ENCODE peak calls at places on chromosomes 7 and 10, in six cellular contexts. I is GM13977, O is amygdala, L is epithelial cell of esophagus, G is pancreas, A is PC-9. J is an unnamed sample.
A peak's percentile ranks its signal among the peaks of the same experiment; 100 is the strongest.

GRCh38 chr10:106173838-106174237 is 990.7 kb downstream of the SORCS1 start:
- DNase-seq in I (no peak), O (no peak), L (no peak), G (no peak), A (no peak), J (no peak)

GRCh38 chr10:99996934-99997648 is 12.7 kb downstream of the DNMBP start:
- DNase-seq in I (no peak), O (no peak), L (no peak), G (no peak), A (no peak), J (no peak)

GRCh38 chr10:86298501-86299001 is 68.0 kb downstream of the GRID1 start:
- DNase-seq in I (no peak), O (no peak), L (no peak), G (no peak), A (no peak), J (peak; percentile 59)

GRCh38 chr7:41900034-41900433 is 197.1 kb upstream of the INHBA start:
- DNase-seq in I (no peak), O (no peak), L (no peak), G (no peak), A (peak; percentile 22), J (no peak)

GRCh38 chr7:55305130-55305529 is 60.0 kb upstream of the LANCL2 start:
- DNase-seq in I (no peak), O (no peak), L (no peak), G (no peak), A (no peak), J (no peak)

GRCh38 chr7:27972272-27972671 is 208.3 kb downstream of the JAZF1 start:
- DNase-seq in I (no peak), O (no peak), L (no peak), G (no peak), A (no peak), J (no peak)

GRCh38 chr7:87253589-87254087 is 34.1 kb upstream of the TMEM243 start:
- DNase-seq in I (no peak), O (no peak), L (no peak), G (no peak), A (no peak), J (no peak)

GRCh38 chr10:97185326-97186058 is at the start of gene SLIT1:
- DNase-seq in I (no peak), O (no peak), L (no peak), G (no peak), A (no peak), J (peak; percentile 72)

GRCh38 chr10:62831346-62831745 is 15.2 kb upstream of the EGR2 start:
- DNase-seq in I (no peak), O (no peak), L (peak; percentile 16), G (no peak), A (no peak), J (no peak)

GRCh38 chr10:58531084-58531695 is 18.5 kb downstream of the BICC1 start:
- DNase-seq in I (peak; percentile 29), O (no peak), L (peak; percentile 78), G (peak; percentile 66), A (peak; percentile 52), J (no peak)

J was measured in spleen.